ENCODE peak calls at places on chromosomes 3 and 15, in five cellular contexts. One of them, this sample, is unnamed.

GRCh38 chr15:50906954-50907865 is 1.3 kb upstream of the AP4E1 start:
- DNase-seq in mesendoderm: no peak
- DNase-seq in HT-29: peak
- DNase-seq in NCI-H1105: no peak
- DNase-seq in RWPE1: no peak
- DNase-seq in this sample: no peak

GRCh38 chr3:63364495-63364894 is 86.4 kb downstream of the SYNPR start:
- DNase-seq in NCI-H1105: no peak
- DNase-seq in mesendoderm: peak
- DNase-seq in HT-29: peak
- DNase-seq in RWPE1: peak
- DNase-seq in this sample: no peak

GRCh38 chr3:7503431-7503830 is 642.5 kb downstream of the GRM7 start:
- DNase-seq in HT-29: no peak
- DNase-seq in NCI-H1105: no peak
- DNase-seq in RWPE1: no peak
- DNase-seq in mesendoderm: no peak
- DNase-seq in this sample: no peak

GRCh38 chr3:143306419-143306818 is 186.8 kb downstream of the CHST2 start:
- DNase-seq in NCI-H1105: no peak
- DNase-seq in mesendoderm: no peak
- DNase-seq in RWPE1: peak
- DNase-seq in HT-29: peak
- DNase-seq in this sample: no peak

GRCh38 chr15:69400850-69401249 is 13.3 kb upstream of the KIF23 start:
- DNase-seq in HT-29: no peak
- DNase-seq in mesendoderm: peak
- DNase-seq in NCI-H1105: no peak
- DNase-seq in RWPE1: no peak
- DNase-seq in this sample: no peak

GRCh38 chr15:88375234-88375926 is 91.8 kb downstream of the MRPL46 start:
- DNase-seq in RWPE1: peak
- DNase-seq in NCI-H1105: no peak
- DNase-seq in mesendoderm: peak
- DNase-seq in HT-29: no peak
- DNase-seq in this sample: no peak

GRCh38 chr15:96345560-96346389 is 15.3 kb downstream of the NR2F2 start:
- DNase-seq in RWPE1: peak
- DNase-seq in NCI-H1105: peak
- DNase-seq in HT-29: peak
- DNase-seq in mesendoderm: peak
- DNase-seq in this sample: peak

GRCh38 chr3:188218571-188218970 is 64.6 kb downstream of the LPP start:
- DNase-seq in NCI-H1105: peak
- DNase-seq in HT-29: no peak
- DNase-seq in RWPE1: no peak
- DNase-seq in mesendoderm: no peak
- DNase-seq in this sample: no peak

GRCh38 chr3:38028621-38029361 is 651 bp downstream of the PLCD1 start:
- DNase-seq in mesendoderm: no peak
- DNase-seq in NCI-H1105: no peak
- DNase-seq in HT-29: no peak
- DNase-seq in RWPE1: no peak
- DNase-seq in this sample: no peak

GRCh38 chr15:85100186-85100937 is 118.7 kb downstream of the PDE8A start:
- DNase-seq in RWPE1: no peak
- DNase-seq in mesendoderm: no peak
- DNase-seq in HT-29: no peak
- DNase-seq in NCI-H1105: no peak
- DNase-seq in this sample: no peak

GRCh38 chr3:171847595-171848259 is 4.6 kb downstream of the TMEM212 start:
- DNase-seq in RWPE1: no peak
- DNase-seq in NCI-H1105: no peak
- DNase-seq in mesendoderm: no peak
- DNase-seq in HT-29: no peak
- DNase-seq in this sample: no peak

GRCh38 chr3:36305929-36306520 is 74.3 kb upstream of the STAC start:
- DNase-seq in mesendoderm: no peak
- DNase-seq in HT-29: no peak
- DNase-seq in RWPE1: peak
- DNase-seq in NCI-H1105: no peak
- DNase-seq in this sample: no peak

GRCh38 chr3:137121704-137122314 is 164.0 kb downstream of the IL20RB start:
- DNase-seq in NCI-H1105: peak
- DNase-seq in RWPE1: peak
- DNase-seq in mesendoderm: peak
- DNase-seq in HT-29: peak
- DNase-seq in this sample: no peak

GRCh38 chr3:50428007-50428633 is 68.8 kb upstream of the TMEM115 start:
- DNase-seq in HT-29: no peak
- DNase-seq in RWPE1: peak
- DNase-seq in NCI-H1105: no peak
- DNase-seq in mesendoderm: no peak
- DNase-seq in this sample: no peak

GRCh38 chr3:165920984-165921383 is 83.8 kb upstream of the BCHE start:
- DNase-seq in mesendoderm: no peak
- DNase-seq in HT-29: no peak
- DNase-seq in RWPE1: no peak
- DNase-seq in NCI-H1105: no peak
- DNase-seq in this sample: no peak

GRCh38 chr3:160090653-160091052 is 102.0 kb downstream of the IL12A start:
- DNase-seq in RWPE1: no peak
- DNase-seq in NCI-H1105: no peak
- DNase-seq in HT-29: no peak
- DNase-seq in mesendoderm: no peak
- DNase-seq in this sample: no peak

GRCh38 chr3:14143826-14144225 is 19.0 kb downstream of the TMEM43 start:
- DNase-seq in RWPE1: peak
- DNase-seq in mesendoderm: peak
- DNase-seq in HT-29: no peak
- DNase-seq in NCI-H1105: no peak
- DNase-seq in this sample: no peak

GRCh38 chr3:36868614-36869436 is 76.0 kb downstream of the TRANK1 start:
- DNase-seq in RWPE1: peak
- DNase-seq in mesendoderm: peak
- DNase-seq in HT-29: peak
- DNase-seq in NCI-H1105: peak
- DNase-seq in this sample: peak

GRCh38 chr15:64695571-64695992 is 79.8 kb downstream of the RBPMS2 start:
- DNase-seq in NCI-H1105: peak
- DNase-seq in RWPE1: no peak
- DNase-seq in mesendoderm: no peak
- DNase-seq in HT-29: no peak
- DNase-seq in this sample: no peak

GRCh38 chr3:130758624-130759023 is 12.0 kb upstream of the PIK3R4 start:
- DNase-seq in NCI-H1105: no peak
- DNase-seq in mesendoderm: no peak
- DNase-seq in RWPE1: no peak
- DNase-seq in HT-29: no peak
- DNase-seq in this sample: no peak

GRCh38 chr3:109478614-109479013 is 141.3 kb upstream of the DPPA4 start:
- DNase-seq in mesendoderm: no peak
- DNase-seq in HT-29: no peak
- DNase-seq in NCI-H1105: no peak
- DNase-seq in RWPE1: no peak
- DNase-seq in this sample: no peak

GRCh38 chr3:50504681-50505080 is 1.2 kb upstream of the CACNA2D2 start:
- DNase-seq in NCI-H1105: no peak
- DNase-seq in mesendoderm: no peak
- DNase-seq in RWPE1: no peak
- DNase-seq in HT-29: no peak
- DNase-seq in this sample: no peak

GRCh38 chr3:115533218-115533617 is 90.1 kb upstream of the GAP43 start:
- DNase-seq in NCI-H1105: no peak
- DNase-seq in HT-29: no peak
- DNase-seq in mesendoderm: no peak
- DNase-seq in RWPE1: no peak
- DNase-seq in this sample: no peak

GRCh38 chr15:94893091-94893490 is 661.7 kb downstream of the MCTP2 start:
- DNase-seq in RWPE1: no peak
- DNase-seq in HT-29: no peak
- DNase-seq in NCI-H1105: no peak
- DNase-seq in mesendoderm: no peak
- DNase-seq in this sample: no peak

GRCh38 chr15:78004919-78005634 is 72.4 kb downstream of the TBC1D2B start:
- DNase-seq in HT-29: no peak
- DNase-seq in NCI-H1105: peak
- DNase-seq in RWPE1: no peak
- DNase-seq in mesendoderm: peak
- DNase-seq in this sample: no peak

GRCh38 chr3:175580318-175580717 is 721.2 kb downstream of the NAALADL2 start:
- DNase-seq in HT-29: no peak
- DNase-seq in RWPE1: no peak
- DNase-seq in mesendoderm: no peak
- DNase-seq in NCI-H1105: no peak
- DNase-seq in this sample: no peak

GRCh38 chr3:45793482-45794176 is 2.7 kb downstream of the SLC6A20 start:
- DNase-seq in mesendoderm: no peak
- DNase-seq in NCI-H1105: no peak
- DNase-seq in RWPE1: no peak
- DNase-seq in HT-29: peak
- DNase-seq in this sample: peak

GRCh38 chr3:18841422-18842343 is 306.6 kb upstream of the KCNH8 start:
- DNase-seq in mesendoderm: no peak
- DNase-seq in NCI-H1105: no peak
- DNase-seq in HT-29: no peak
- DNase-seq in RWPE1: no peak
- DNase-seq in this sample: no peak

GRCh38 chr3:126524429-126524988 is 554 bp downstream of the CHST13 start:
- DNase-seq in NCI-H1105: peak
- DNase-seq in mesendoderm: peak
- DNase-seq in HT-29: no peak
- DNase-seq in RWPE1: no peak
- DNase-seq in this sample: peak

GRCh38 chr3:62379206-62379834 is 6.0 kb upstream of the FEZF2 start:
- DNase-seq in NCI-H1105: no peak
- DNase-seq in RWPE1: no peak
- DNase-seq in HT-29: no peak
- DNase-seq in mesendoderm: peak
- DNase-seq in this sample: peak

GRCh38 chr15:40055576-40056293 is 16.8 kb upstream of the SRP14 start:
- DNase-seq in mesendoderm: peak
- DNase-seq in NCI-H1105: no peak
- DNase-seq in RWPE1: no peak
- DNase-seq in HT-29: no peak
- DNase-seq in this sample: no peak

GRCh38 chr3:161055210-161055609 is 49.9 kb downstream of the B3GALNT1 start:
- DNase-seq in mesendoderm: peak
- DNase-seq in RWPE1: no peak
- DNase-seq in NCI-H1105: no peak
- DNase-seq in HT-29: no peak
- DNase-seq in this sample: no peak